ENCODE peak calls at places on chromosomes 3 and 15, in seven cellular contexts. R, H, A, X, K, M and O are unnamed samples.

GRCh38 chr3:160140756-160141155 is 84.5 kb upstream of the C3orf80 start:
- DNase-seq in R (no peak), H (no peak), A (no peak), X (no peak), K (no peak), M (no peak), O (no peak)

GRCh38 chr15:69037482-69037881 is 23.0 kb downstream of the NOX5 start:
- DNase-seq in R (no peak), H (no peak), A (no peak), X (no peak), K (no peak), M (no peak), O (no peak)

GRCh38 chr3:179956416-179956830 is 80.3 kb downstream of the PEX5L start:
- DNase-seq in R (peak; percentile 39), H (no peak), A (no peak), X (no peak), K (no peak), M (peak; percentile 62), O (no peak)

GRCh38 chr3:112013058-112013783 is 14.5 kb downstream of the TAGLN3 start:
- DNase-seq in R (peak; percentile 82), H (peak; percentile 32), A (peak; percentile 86), X (peak; percentile 55), K (peak; percentile 62), M (peak; percentile 69), O (no peak)

GRCh38 chr3:48686538-48687219 is 964 bp upstream of the NCKIPSD start:
- DNase-seq in R (no peak), H (no peak), A (peak; percentile 59), X (no peak), K (no peak), M (no peak), O (peak; percentile 16)

GRCh38 chr3:142881445-142882224 is 7.2 kb downstream of the PCOLCE2 start:
- DNase-seq in R (no peak), H (no peak), A (no peak), X (no peak), K (no peak), M (no peak), O (no peak)

GRCh38 chr3:5019411-5020261 is 40.4 kb downstream of the BHLHE40 start:
- DNase-seq in R (no peak), H (no peak), A (peak; percentile 35), X (peak; percentile 54), K (no peak), M (no peak), O (no peak)

GRCh38 chr15:83581381-83581780 is 72.5 kb upstream of the ADAMTSL3 start:
- DNase-seq in R (peak; percentile 12), H (no peak), A (no peak), X (no peak), K (no peak), M (peak; percentile 92), O (no peak)

GRCh38 chr15:74134387-74135027 is 4.1 kb downstream of the ISLR2 start:
- DNase-seq in R (no peak), H (no peak), A (peak; percentile 95), X (peak; percentile 54), K (no peak), M (no peak), O (no peak)

GRCh38 chr3:170425491-170426239 is 7.0 kb downstream of the CLDN11 start:
- DNase-seq in R (no peak), H (no peak), A (peak; percentile 63), X (no peak), K (peak; percentile 63), M (no peak), O (peak; percentile 37)

GRCh38 chr15:68650901-68651709 is 72.3 kb downstream of the CORO2B start:
- DNase-seq in R (peak; percentile 60), H (no peak), A (peak; percentile 99), X (peak; percentile 63), K (no peak), M (no peak), O (no peak)

GRCh38 chr3:156360116-156360515 is 194.8 kb downstream of the SSR3 start:
- DNase-seq in R (no peak), H (no peak), A (no peak), X (no peak), K (no peak), M (peak; percentile 63), O (no peak)

GRCh38 chr3:102090646-102091045 is 241.3 kb downstream of the NFKBIZ start:
- DNase-seq in R (no peak), H (no peak), A (no peak), X (no peak), K (no peak), M (peak; percentile 99), O (no peak)

GRCh38 chr3:14772533-14773138 is 46.1 kb upstream of the FGD5 start:
- DNase-seq in R (no peak), H (no peak), A (peak; percentile 36), X (peak; percentile 6), K (no peak), M (no peak), O (no peak)

GRCh38 chr3:193737191-193737751 is 144.3 kb downstream of the OPA1 start:
- DNase-seq in R (no peak), H (no peak), A (peak; percentile 49), X (no peak), K (no peak), M (no peak), O (peak; percentile 32)

GRCh38 chr3:94101860-94102259 is 39.0 kb downstream of the NSUN3 start:
- DNase-seq in R (no peak), H (no peak), A (no peak), X (no peak), K (no peak), M (no peak), O (peak; percentile 88)

GRCh38 chr3:13018039-13018431 is 55.2 kb downstream of the IQSEC1 start:
- DNase-seq in R (peak; percentile 76), H (peak; percentile 58), A (peak; percentile 80), X (no peak), K (no peak), M (no peak), O (no peak)

GRCh38 chr3:44995142-44995770 is 19.2 kb downstream of the EXOSC7 start:
- DNase-seq in R (peak; percentile 47), H (no peak), A (no peak), X (no peak), K (no peak), M (no peak), O (no peak)

GRCh38 chr3:20264900-20265567 is 79.0 kb upstream of the SGO1 start:
- DNase-seq in R (no peak), H (no peak), A (no peak), X (no peak), K (no peak), M (no peak), O (no peak)

GRCh38 chr3:107438671-107439070 is 61.4 kb downstream of the CCDC54 start:
- DNase-seq in R (no peak), H (no peak), A (no peak), X (no peak), K (no peak), M (no peak), O (no peak)

GRCh38 chr15:101138913-101139880 is 112.7 kb downstream of the CHSY1 start:
- DNase-seq in R (peak; percentile 80), H (no peak), A (no peak), X (no peak), K (no peak), M (peak; percentile 33), O (no peak)

GRCh38 chr3:122533931-122534334 is 19.2 kb upstream of the KPNA1 start:
- DNase-seq in R (peak; percentile 89), H (peak; percentile 68), A (peak; percentile 61), X (no peak), K (no peak), M (peak; percentile 78), O (no peak)

GRCh38 chr15:51366071-51366470 is 24.6 kb downstream of the GLDN start:
- DNase-seq in R (no peak), H (no peak), A (no peak), X (no peak), K (no peak), M (no peak), O (no peak)

GRCh38 chr3:158105124-158105709 is 1.0 kb downstream of the SHOX2 start:
- DNase-seq in R (peak; percentile 56), H (peak; percentile 62), A (peak; percentile 75), X (no peak), K (no peak), M (no peak), O (no peak)

GRCh38 chr3:11678735-11679134 is 35.0 kb upstream of the VGLL4 start:
- DNase-seq in R (no peak), H (no peak), A (no peak), X (peak; percentile 44), K (no peak), M (no peak), O (no peak)

GRCh38 chr15:68834356-68834755 is 13.7 kb upstream of the ANP32A start:
- DNase-seq in R (no peak), H (no peak), A (no peak), X (no peak), K (no peak), M (no peak), O (no peak)